ENCODE peak calls at places on chromosomes 7 and 10, in seven cellular contexts. V is neuronal stem cell, M is trophoblast cell, C is H1, W is H9, A is mesenchymal stem cell, R is mesendoderm. Z is an unnamed sample. For H3K79me1, the result is how much of the 10 kb centered on the place peaks cover.

GRCh38 chr7:43112941-43113621 is 634 bp downstream of the HECW1 start:
- DNase-seq in M (no peak), V (peak), W (peak), A (peak), C (peak), R (peak), Z (peak)

GRCh38 chr10:125062244-125063208 is 97.8 kb downstream of the CTBP2 start:
- DNase-seq in M (no peak), C (no peak), A (no peak), W (no peak), V (no peak), R (no peak), Z (no peak)

GRCh38 chr7:91098566-91098965 is 165.7 kb upstream of the FZD1 start:
- DNase-seq in A (peak), R (no peak), M (no peak), C (no peak), W (no peak), V (no peak), Z (peak)

GRCh38 chr10:78904196-78904595 is 164.6 kb upstream of the ZMIZ1 start:
- DNase-seq in V (no peak), W (peak), A (no peak), M (no peak), R (no peak), C (no peak), Z (no peak)

GRCh38 chr7:85068796-85069195 is 118.1 kb downstream of the SEMA3D start:
- DNase-seq in C (no peak), M (no peak), R (no peak), W (no peak), A (peak), V (no peak), Z (peak)

GRCh38 chr7:100895956-100896742 is 461 bp upstream of the ACHE start:
- DNase-seq in M (no peak), V (no peak), C (peak), R (peak), A (no peak), W (peak), Z (no peak)

GRCh38 chr7:152664636-152665035 is 11.3 kb downstream of the XRCC2 start:
- DNase-seq in W (no peak), M (peak), C (no peak), V (no peak), A (no peak), R (no peak), Z (no peak)

GRCh38 chr7:134394046-134394445 is 64.9 kb downstream of the AKR1B1 start:
- DNase-seq in A (no peak), W (no peak), R (no peak), C (no peak), M (no peak), V (no peak), Z (no peak)

GRCh38 chr7:123003539-123004126 is 8.1 kb upstream of the TAS2R16 start:
- DNase-seq in W (no peak), M (no peak), C (no peak), R (no peak), A (no peak), V (no peak), Z (no peak)

GRCh38 chr10:51083280-51083986 is 9.1 kb downstream of the PRKG1 start:
- DNase-seq in R (peak), W (peak), A (peak), V (no peak), C (peak), M (no peak), Z (peak)

DNA sequence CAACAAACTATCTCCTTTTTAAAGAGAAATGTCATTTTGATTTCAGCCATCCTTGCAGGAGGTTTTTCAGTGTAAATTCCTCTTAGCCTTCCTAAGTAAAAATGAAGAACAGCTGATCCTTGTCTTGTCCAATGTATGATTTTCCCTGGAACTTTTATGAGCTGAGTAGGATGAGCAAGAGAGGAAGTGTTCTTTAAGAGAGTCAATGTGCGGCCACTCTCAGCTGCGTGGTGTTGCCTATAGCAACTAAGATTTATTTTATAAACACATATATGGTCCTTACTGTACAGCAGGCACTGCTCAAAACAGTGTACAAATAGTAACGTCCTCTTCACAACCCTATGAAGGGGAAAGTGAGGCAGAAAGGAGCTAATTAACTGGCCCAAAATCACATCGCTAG is 110.2 kb downstream of the PLCE1 start:
- DNase-seq in A (peak), W (no peak), R (no peak), M (no peak), V (no peak), C (no peak), Z (peak)
- H3K79me1 ChIP-seq in A (under half), W (under half), R (under half), M (under half), V (under half), C (under half), Z (under half)

GRCh38 chr10:76357726-76358125 is 926.3 kb downstream of the LRMDA start:
- DNase-seq in M (no peak), C (no peak), W (no peak), A (no peak), V (no peak), R (no peak), Z (no peak)

GRCh38 chr10:76356557-76356956 is 925.1 kb downstream of the LRMDA start:
- DNase-seq in W (no peak), M (no peak), C (no peak), V (no peak), A (peak), R (no peak), Z (peak)

GRCh38 chr10:76354349-76354748 is 922.9 kb downstream of the LRMDA start:
- DNase-seq in M (no peak), A (no peak), C (no peak), W (no peak), V (no peak), R (no peak), Z (no peak)

GRCh38 chr10:76354921-76355320 is 923.5 kb downstream of the LRMDA start:
- DNase-seq in W (no peak), R (no peak), A (no peak), M (no peak), V (no peak), C (no peak), Z (no peak)

GRCh38 chr10:76359001-76359400 is 927.6 kb downstream of the LRMDA start:
- DNase-seq in W (no peak), C (no peak), A (peak), V (no peak), M (no peak), R (no peak), Z (no peak)
- H3K79me1 ChIP-seq in W (under half), C (under half), A (under half), V (under half), M (under half), R (under half), Z (under half)

GRCh38 chr10:130039141-130039540 is 71.5 kb downstream of the C10orf143 start:
- DNase-seq in R (no peak), W (no peak), C (peak), V (no peak), A (no peak), M (no peak), Z (no peak)
- H3K79me1 ChIP-seq in R (under half), W (under half), C (under half), V (under half), A (under half), M (under half), Z (under half)

GRCh38 chr10:60380781-60381180 is 8.9 kb downstream of the ANK3 start:
- DNase-seq in M (no peak), V (no peak), A (no peak), W (no peak), R (no peak), C (no peak), Z (no peak)

GRCh38 chr10:60376221-60376620 is 13.5 kb downstream of the ANK3 start:
- DNase-seq in M (no peak), W (no peak), R (no peak), A (no peak), C (no peak), V (no peak), Z (no peak)

GRCh38 chr10:60375293-60376004 is 14.2 kb downstream of the ANK3 start:
- DNase-seq in V (no peak), M (no peak), C (no peak), R (no peak), A (no peak), W (no peak), Z (no peak)

GRCh38 chr10:60376953-60377352 is 12.7 kb downstream of the ANK3 start:
- DNase-seq in A (no peak), V (no peak), C (no peak), R (no peak), M (no peak), W (no peak), Z (no peak)

GRCh38 chr10:60377955-60378354 is 11.7 kb downstream of the ANK3 start:
- DNase-seq in V (no peak), C (no peak), A (no peak), R (no peak), M (no peak), W (no peak), Z (peak)
- H3K79me1 ChIP-seq in V (under half), C (under half), A (under half), R (under half), M (under half), W (under half), Z (under half)

GRCh38 chr7:7821517-7821916 is 103.1 kb upstream of the RPA3 start:
- DNase-seq in M (no peak), R (no peak), V (no peak), A (no peak), W (no peak), C (no peak), Z (no peak)
- H3K79me1 ChIP-seq in M (under half), R (under half), V (under half), A (under half), W (under half), C (under half), Z (under half)

GRCh38 chr7:1428941-1429444 is 30.3 kb downstream of the MICALL2 start:
- DNase-seq in C (no peak), W (no peak), M (no peak), R (no peak), A (no peak), V (no peak), Z (no peak)
- H3K79me1 ChIP-seq in C (under half), W (under half), M (under half), R (under half), A (under half), V (under half), Z (under half)

GRCh38 chr10:13990918-13991317 is 339.8 kb downstream of the FRMD4A start:
- DNase-seq in V (no peak), A (no peak), R (no peak), W (no peak), M (no peak), C (no peak), Z (peak)

GRCh38 chr10:13989616-13990015 is 341.1 kb downstream of the FRMD4A start:
- DNase-seq in V (no peak), R (no peak), W (no peak), M (no peak), A (no peak), C (no peak), Z (no peak)

GRCh38 chr10:13990392-13990805 is 340.3 kb downstream of the FRMD4A start:
- DNase-seq in A (peak), C (no peak), V (no peak), R (no peak), M (no peak), W (no peak), Z (peak)

GRCh38 chr10:13984647-13985155 is 346.0 kb downstream of the FRMD4A start:
- DNase-seq in C (no peak), W (no peak), R (no peak), V (no peak), A (peak), M (no peak), Z (peak)

DNA sequence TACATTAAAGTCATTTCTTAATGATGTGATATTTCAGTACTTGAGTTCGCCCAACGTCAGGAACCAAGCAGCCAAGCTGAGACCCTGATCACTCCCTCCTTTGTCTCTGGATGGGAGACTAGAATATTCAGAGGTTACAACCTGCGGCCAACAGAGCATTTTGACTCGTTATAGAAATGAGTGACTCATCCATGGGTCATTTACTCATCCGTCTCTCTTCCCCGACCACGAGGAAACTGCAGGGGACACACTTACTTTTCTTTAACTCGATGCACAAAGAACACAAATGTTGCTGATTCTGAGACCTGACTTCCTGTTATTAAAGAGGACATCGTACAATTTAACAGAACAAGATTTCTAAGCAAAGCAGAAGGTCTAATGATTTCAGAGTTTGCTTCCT is 343.3 kb downstream of the FRMD4A start:
- DNase-seq in R (no peak), W (no peak), A (peak), M (no peak), V (no peak), C (no peak), Z (peak)
- H3K79me1 ChIP-seq in R (under half), W (under half), A (under half), M (under half), V (under half), C (under half), Z (under half)

DNA sequence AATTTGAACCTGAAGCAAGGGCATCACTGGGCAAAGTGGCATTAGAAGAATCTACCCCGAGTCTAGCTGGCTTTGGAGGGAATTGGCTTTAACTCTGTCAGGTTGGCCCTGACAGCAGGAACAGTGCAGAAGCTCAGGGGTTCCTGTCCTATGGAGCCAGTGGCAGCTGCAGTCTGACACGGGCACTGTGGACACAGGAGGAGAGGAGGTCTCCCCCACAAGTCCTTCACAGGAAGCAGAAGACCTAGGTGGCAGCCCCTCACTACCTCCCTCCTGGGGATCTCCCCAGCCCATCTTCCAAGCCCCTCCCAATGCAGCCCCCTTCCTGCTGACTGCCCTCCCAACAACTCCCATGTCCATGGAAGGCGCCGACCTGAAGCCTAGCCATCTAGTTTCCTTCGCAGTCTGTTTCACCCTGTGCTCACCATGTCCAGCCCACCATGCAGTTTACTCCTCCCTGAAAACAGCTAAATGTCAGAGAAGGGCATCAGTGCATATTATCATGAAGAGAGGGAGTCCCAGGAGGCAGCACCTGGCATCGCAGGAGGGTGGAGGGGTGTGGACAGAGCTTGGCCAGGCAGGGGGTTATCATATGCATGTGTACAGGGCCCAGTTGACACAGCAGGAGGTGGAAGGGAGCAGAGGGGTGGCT is 17.9 kb upstream of the GDF10 start:
- DNase-seq in W (no peak), M (no peak), C (peak), V (no peak), R (no peak), A (no peak), Z (no peak)
- H3K79me1 ChIP-seq in W (under half), M (under half), C (under half), V (under half), R (under half), A (under half), Z (under half)

Z was measured in IMR-90.